ENCODE peak calls at places on chromosome 2, in six cellular contexts. C is foreskin fibroblast, E is astrocyte of the spinal cord, Q is colonic mucosa, R is HCT116, U is fibroblast of pulmonary artery. V is an unnamed sample.

GRCh38 chr2:101036562-101036961 is 34.5 kb downstream of the RPL31 start:
- DNase-seq in U (peak), R (no peak), E (peak), C (no peak), Q (no peak), V (no peak)

GRCh38 chr2:135926605-135927004 is 50.4 kb upstream of the MCM6 start:
- DNase-seq in E (no peak), Q (no peak), C (no peak), U (no peak), R (no peak), V (no peak)

GRCh38 chr2:3223080-3223923 is 154.3 kb downstream of the EIPR1 start:
- DNase-seq in U (peak), C (no peak), Q (no peak), R (no peak), E (peak), V (no peak)

GRCh38 chr2:26008851-26009566 is 24.9 kb upstream of the RAB10 start:
- DNase-seq in R (peak), Q (peak), U (peak), C (peak), E (no peak), V (no peak)

GRCh38 chr2:64753384-64753783 is 99.7 kb upstream of the SERTAD2 start:
- DNase-seq in C (no peak), Q (no peak), E (no peak), R (no peak), U (no peak), V (no peak)

GRCh38 chr2:238922435-238922834 is 74.5 kb downstream of the TWIST2 start:
- DNase-seq in R (no peak), U (no peak), Q (no peak), E (no peak), C (no peak), V (no peak)

GRCh38 chr2:178689808-178690207 is 117.4 kb downstream of the TTN start:
- DNase-seq in R (no peak), E (no peak), C (no peak), U (no peak), Q (no peak), V (no peak)

GRCh38 chr2:168530980-168531379 is 74.9 kb downstream of the CERS6 start:
- DNase-seq in C (peak), Q (no peak), E (peak), U (peak), R (no peak), V (no peak)

GRCh38 chr2:71067567-71068217 is 756 bp upstream of the NAGK start:
- DNase-seq in E (no peak), Q (no peak), R (no peak), U (no peak), C (no peak), V (no peak)

GRCh38 chr2:111659361-111660281 is 224.4 kb downstream of the ANAPC1 start:
- DNase-seq in E (peak), U (peak), C (peak), R (peak), Q (peak), V (peak)

GRCh38 chr2:7796200-7796563 is 879.0 kb downstream of the RNF144A start:
- DNase-seq in C (no peak), E (no peak), U (no peak), Q (no peak), R (no peak), V (no peak)

GRCh38 chr2:214139630-214140284 is 271.1 kb upstream of the VWC2L start:
- DNase-seq in E (no peak), R (no peak), U (no peak), Q (no peak), C (no peak), V (no peak)

GRCh38 chr2:26613241-26614204 is 27.6 kb downstream of the CIB4 start:
- DNase-seq in Q (peak), U (no peak), E (no peak), R (no peak), C (no peak), V (no peak)

GRCh38 chr2:4914551-4914950 is 777.6 kb upstream of the SOX11 start:
- DNase-seq in C (no peak), R (no peak), E (peak), Q (no peak), U (peak), V (no peak)

GRCh38 chr2:174153757-174154680 is 94.3 kb downstream of the OLA1 start:
- DNase-seq in R (no peak), C (peak), Q (no peak), E (peak), U (peak), V (no peak)

GRCh38 chr2:229301229-229301628 is 30.1 kb upstream of the PID1 start:
- DNase-seq in U (no peak), C (no peak), Q (no peak), R (no peak), E (no peak), V (no peak)

GRCh38 chr2:229296561-229296960 is 25.5 kb upstream of the PID1 start:
- DNase-seq in U (peak), E (no peak), Q (no peak), R (no peak), C (no peak), V (no peak)

GRCh38 chr2:229297284-229297683 is 26.2 kb upstream of the PID1 start:
- DNase-seq in U (peak), R (no peak), C (no peak), Q (no peak), E (no peak), V (no peak)

GRCh38 chr2:229300814-229301213 is 29.7 kb upstream of the PID1 start:
- DNase-seq in C (peak), E (no peak), R (no peak), U (peak), Q (no peak), V (no peak)

GRCh38 chr2:229300371-229300770 is 29.3 kb upstream of the PID1 start:
- DNase-seq in C (no peak), E (no peak), Q (no peak), U (no peak), R (no peak), V (no peak)
- H3K4me3 ChIP-seq in C (no peak), E (no peak), Q (no peak), U (no peak), R (no peak), V (no peak)

GRCh38 chr2:44245068-44245861 is 30.0 kb upstream of the SLC3A1 start:
- DNase-seq in R (no peak), C (no peak), Q (peak), U (no peak), E (no peak), V (no peak)

GRCh38 chr2:44250376-44250775 is 24.9 kb upstream of the SLC3A1 start:
- DNase-seq in U (no peak), Q (no peak), C (no peak), E (no peak), R (no peak), V (no peak)

GRCh38 chr2:44246436-44246835 is 28.8 kb upstream of the SLC3A1 start:
- DNase-seq in C (no peak), E (no peak), R (no peak), U (peak), Q (no peak), V (peak)

GRCh38 chr2:44246840-44247369 is 28.4 kb upstream of the SLC3A1 start:
- DNase-seq in E (no peak), Q (no peak), R (no peak), C (no peak), U (no peak), V (no peak)

GRCh38 chr2:44247924-44248323 is 27.4 kb upstream of the SLC3A1 start:
- DNase-seq in C (no peak), E (no peak), U (no peak), R (no peak), Q (no peak), V (no peak)
- TF ChIP-seq CTCF in C (no peak), E (no peak), U (no peak), R (peak), Q (no peak), V (peak)

DNA sequence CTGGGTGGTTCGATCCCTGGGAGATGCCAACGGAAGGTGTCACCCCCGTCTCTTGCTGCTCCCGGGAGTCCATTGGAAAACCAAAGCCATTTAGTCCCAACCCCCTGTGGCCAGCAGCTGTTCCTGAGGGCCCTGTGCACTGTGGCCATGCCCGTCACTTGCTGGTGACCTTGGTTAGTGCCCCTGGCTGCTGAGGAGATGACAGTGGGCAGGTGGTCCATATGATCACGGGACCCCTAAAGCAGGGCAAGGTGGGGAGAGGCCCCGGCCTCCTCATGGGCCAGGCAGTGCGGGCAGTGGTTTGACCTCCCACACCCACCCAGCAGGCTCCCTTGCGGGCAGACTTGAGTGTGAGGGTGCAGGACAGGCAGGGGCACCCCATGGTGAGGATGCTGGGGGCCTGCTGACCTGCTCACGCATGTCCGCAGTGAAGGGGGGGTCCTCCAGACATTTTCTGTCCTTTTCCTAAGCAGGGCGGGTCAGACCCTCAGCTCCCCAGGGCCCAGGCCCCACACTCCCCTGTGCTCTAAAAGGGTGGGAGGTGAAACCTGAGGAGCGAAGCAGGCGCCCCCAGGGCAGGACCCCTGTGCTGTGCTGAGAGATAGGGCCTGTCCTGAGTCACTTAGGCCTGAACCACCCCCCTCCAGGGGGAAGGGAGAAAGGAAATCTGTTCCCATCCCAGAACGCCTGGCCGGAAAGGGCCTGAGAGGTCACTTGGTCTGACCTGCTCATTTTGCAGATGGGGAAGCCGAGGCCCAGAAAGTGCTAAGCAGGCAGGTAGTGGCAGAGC is 6.8 kb downstream of the ITM2C start:
- DNase-seq in C (no peak), U (no peak), E (no peak), Q (no peak), R (no peak), V (no peak)
- H3K4me3 ChIP-seq in C (no peak), U (no peak), E (no peak), Q (no peak), R (no peak), V (no peak)

DNA sequence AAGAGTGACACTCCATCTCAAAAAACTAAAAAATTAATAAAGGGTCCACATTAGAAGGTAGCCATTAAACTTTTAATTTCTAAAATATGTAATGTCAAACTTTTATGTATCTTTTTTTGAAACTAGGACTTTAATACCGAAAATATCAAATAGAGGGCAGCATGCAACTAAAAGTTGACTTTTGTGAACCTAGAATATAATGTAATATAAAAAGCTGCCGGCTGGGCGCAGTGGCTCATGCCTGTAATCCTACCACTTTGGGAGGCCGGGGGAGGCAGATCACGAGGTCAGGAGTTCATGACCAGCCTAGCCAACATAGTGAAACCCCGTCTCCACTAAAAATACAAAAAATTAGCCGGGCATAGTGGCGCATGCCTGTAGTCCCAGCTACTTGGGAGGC is 62.8 kb downstream of the INO80D start:
- DNase-seq in C (no peak), Q (no peak), E (no peak), U (peak), R (no peak), V (no peak)
- TF ChIP-seq CTCF in C (no peak), Q (no peak), E (no peak), U (no peak), R (no peak), V (no peak)